ENCODE peak calls at places on chromosome 22, in five cellular contexts. O is WTC11, H is T follicular helper cell, B is endothelial cell, Z is substantia nigra. A is an unnamed sample.

GRCh38 chr22:47277511-47277910 is 515.1 kb downstream of the TBC1D22A start:
- DNase-seq in O (no peak), H (no peak), B (no peak), Z (no peak), A (no peak)

GRCh38 chr22:43310798-43311197 is 32.4 kb downstream of the SCUBE1 start:
- DNase-seq in O (no peak), H (no peak), B (no peak), Z (no peak), A (peak)

GRCh38 chr22:26702906-26703830 is 45.8 kb downstream of the MIAT start:
- DNase-seq in O (no peak), H (no peak), B (no peak), Z (no peak), A (no peak)

GRCh38 chr22:50656122-50657070 is 16.2 kb upstream of the SHANK3 start:
- DNase-seq in O (no peak), H (no peak), B (no peak), Z (no peak), A (peak)

GRCh38 chr22:34036936-34037335 is 116.7 kb upstream of the LARGE1 start:
- DNase-seq in O (no peak), H (no peak), B (no peak), Z (no peak), A (no peak)

GRCh38 chr22:21837184-21837979 is 30.1 kb downstream of the MAPK1 start:
- DNase-seq in O (no peak), H (no peak), B (peak), Z (no peak), A (no peak)

GRCh38 chr22:45552580-45553332 is 50.1 kb downstream of the FBLN1 start:
- DNase-seq in O (no peak), H (no peak), B (peak), Z (no peak), A (no peak)

GRCh38 chr22:37012262-37012904 is 6.9 kb downstream of the TST start:
- DNase-seq in O (no peak), H (no peak), B (no peak), Z (no peak), A (no peak)

GRCh38 chr22:37043214-37043827 is 8.2 kb upstream of the KCTD17 start:
- DNase-seq in O (no peak), H (no peak), B (no peak), Z (no peak), A (peak)